ENCODE peak calls at places on chromosome 17, in eight cellular contexts. N, S, D, M, Y, H, B and P are unnamed samples.

GRCh38 chr17:792277-792676 is 10.1 kb downstream of the MRM3 start:
- DNase-seq in N (no peak), Y (no peak), B (peak; percentile 51), D (peak; percentile 13), M (no peak), H (no peak), S (no peak), P (no peak)

GRCh38 chr17:6683081-6683684 is 30.0 kb downstream of the SLC13A5 start:
- DNase-seq in M (no peak), B (no peak), D (no peak), N (no peak), S (no peak), Y (no peak), H (no peak), P (no peak)

GRCh38 chr17:75756451-75757085 is 8.4 kb downstream of the GALK1 start:
- DNase-seq in N (no peak), D (no peak), S (no peak), H (no peak), B (no peak), Y (no peak), M (no peak), P (no peak)

GRCh38 chr17:17511971-17512858 is 16.0 kb upstream of the RASD1 start:
- DNase-seq in S (no peak), B (peak; percentile 39), M (no peak), D (peak; percentile 97), Y (peak; percentile 89), H (peak; percentile 66), N (peak; percentile 93), P (peak; percentile 75)

GRCh38 chr17:77180503-77181330 is 39.9 kb downstream of the SEC14L1 start:
- DNase-seq in Y (no peak), M (no peak), D (no peak), N (no peak), S (no peak), B (no peak), H (no peak), P (no peak)

GRCh38 chr17:71769850-71770249 is 351.0 kb upstream of the SOX9 start:
- DNase-seq in H (no peak), N (no peak), D (no peak), Y (no peak), M (no peak), S (no peak), B (no peak), P (no peak)

GRCh38 chr17:62869885-62870580 is 61.9 kb upstream of the MARCHF10 start:
- DNase-seq in Y (peak; percentile 76), M (no peak), N (peak; percentile 28), D (peak; percentile 70), S (no peak), H (peak; percentile 67), B (peak; percentile 36), P (peak; percentile 85)

GRCh38 chr17:60167095-60167741 is 17.4 kb downstream of the CA4 start:
- DNase-seq in S (no peak), M (no peak), Y (no peak), B (no peak), H (no peak), D (no peak), N (no peak), P (no peak)

GRCh38 chr17:13353590-13353989 is 248.1 kb downstream of the HS3ST3A1 start:
- DNase-seq in H (peak; percentile 17), S (no peak), N (no peak), Y (peak; percentile 89), M (no peak), D (peak; percentile 81), B (no peak), P (no peak)

GRCh38 chr17:1724869-1725641 is 551 bp downstream of the WDR81 start:
- DNase-seq in Y (no peak), M (no peak), B (no peak), H (no peak), D (peak; percentile 10), S (peak; percentile 81), N (no peak), P (no peak)

GRCh38 chr17:69597898-69598692 is 183.6 kb downstream of the MAP2K6 start:
- DNase-seq in M (no peak), N (no peak), H (no peak), S (no peak), B (peak; percentile 30), D (peak; percentile 77), Y (peak; percentile 63), P (no peak)

GRCh38 chr17:64245218-64246145 is 17.6 kb downstream of the TEX2 start:
- DNase-seq in H (peak; percentile 33), D (peak; percentile 61), N (no peak), M (no peak), Y (no peak), S (no peak), B (no peak), P (no peak)

GRCh38 chr17:75041656-75042280 is 5.0 kb downstream of the ATP5PD start:
- DNase-seq in D (no peak), S (no peak), B (no peak), N (no peak), M (no peak), H (no peak), Y (no peak), P (no peak)

GRCh38 chr17:75826561-75827290 is 17.5 kb downstream of the UNC13D start:
- DNase-seq in S (no peak), Y (no peak), B (no peak), M (no peak), D (no peak), N (no peak), H (no peak), P (no peak)

GRCh38 chr17:34252138-34252889 is 2.8 kb upstream of the CCL2 start:
- DNase-seq in M (peak; percentile 86), H (no peak), N (peak; percentile 87), S (peak; percentile 91), B (peak; percentile 84), Y (peak; percentile 94), D (peak; percentile 95), P (peak; percentile 84)

GRCh38 chr17:78442648-78443128 is 64.2 kb downstream of the PGS1 start:
- DNase-seq in N (no peak), S (peak; percentile 90), M (peak; percentile 31), D (no peak), Y (peak; percentile 54), H (no peak), B (no peak), P (no peak)

DNA sequence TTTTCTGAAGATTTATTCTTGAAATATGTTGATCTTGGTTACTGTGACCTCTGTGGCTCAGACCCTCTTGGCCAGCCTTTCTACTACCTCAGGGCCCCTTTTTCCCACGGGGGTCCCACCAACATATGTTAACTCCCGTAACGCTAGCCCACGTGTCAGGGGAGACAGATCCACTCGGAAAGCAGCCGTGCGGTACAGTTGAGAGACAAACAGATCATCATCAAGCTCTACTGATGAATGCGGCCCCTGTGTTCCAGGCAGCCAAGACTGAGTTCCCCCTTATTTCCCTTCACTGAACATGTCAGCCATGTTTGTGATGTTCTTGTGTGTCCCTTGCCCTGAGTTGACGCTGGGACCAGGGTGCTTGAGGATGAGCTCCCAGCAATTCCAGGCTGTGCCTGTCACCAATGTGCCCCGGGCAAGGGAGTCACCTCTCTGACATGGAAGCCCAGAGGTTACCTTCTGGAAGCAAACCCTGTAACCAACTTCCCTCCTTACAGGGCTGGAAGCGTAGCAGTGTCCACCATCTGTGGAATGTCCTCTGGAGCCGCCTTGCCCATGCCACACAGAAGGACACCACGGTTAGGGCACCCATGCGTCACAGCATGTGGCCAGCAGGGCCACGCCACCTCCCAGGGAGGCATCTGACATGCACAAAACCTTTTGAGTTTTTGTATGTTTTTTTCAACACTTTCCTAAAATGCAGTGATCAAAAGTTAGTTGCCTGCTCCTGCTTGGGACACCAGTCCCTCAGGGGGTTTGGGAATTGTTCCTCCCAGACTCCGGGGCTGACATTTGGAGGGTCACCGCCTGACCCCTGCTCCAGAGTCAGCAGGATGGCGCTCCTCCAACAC is 193.7 kb upstream of the CHMP6 start:
- DNase-seq in H (no peak), Y (no peak), D (no peak), S (peak; percentile 34), M (no peak), N (no peak), B (no peak), P (no peak)
- TF ChIP-seq CTCF in H (no peak), Y (no peak), D (no peak), S (no peak), M (no peak), N (no peak), B (no peak), P (no peak)

DNA sequence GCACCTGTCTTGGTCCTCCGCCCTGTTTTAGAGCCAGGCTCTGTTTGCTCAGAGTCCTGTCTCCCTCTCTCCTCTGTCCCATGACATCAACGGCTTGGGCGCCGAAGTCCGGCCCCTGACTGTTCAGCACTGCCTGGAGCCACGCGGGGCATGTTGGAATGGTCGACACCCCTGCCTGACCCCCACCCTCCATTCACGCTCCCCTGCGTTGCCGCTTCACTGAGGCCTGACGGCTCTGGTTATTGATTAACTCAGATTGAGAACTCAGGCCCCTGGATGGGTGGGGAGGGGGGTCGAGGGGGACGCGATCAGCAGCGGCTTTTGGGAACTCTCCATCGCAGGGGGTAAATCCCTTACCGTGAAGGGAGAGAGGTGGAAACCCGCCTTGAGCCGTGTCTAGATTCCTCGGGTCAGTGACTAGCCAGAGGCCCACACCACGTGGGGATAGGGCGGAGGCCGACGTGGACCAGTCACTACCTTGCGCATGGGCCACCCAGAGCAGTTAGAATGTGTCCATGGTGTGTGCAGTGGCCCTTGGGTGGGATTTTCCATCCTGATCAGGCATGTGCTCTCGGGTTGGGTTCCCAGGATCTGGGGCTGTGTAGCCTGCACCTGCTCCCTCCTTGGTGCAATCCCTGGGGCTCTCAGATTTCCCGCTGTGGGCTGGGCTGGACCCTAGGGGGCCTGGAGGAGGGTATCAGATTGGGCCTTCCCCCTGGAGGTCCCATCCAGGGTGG is 1.0 kb downstream of the SMTNL2 start:
- DNase-seq in S (peak; percentile 53), B (no peak), M (no peak), N (no peak), H (no peak), D (no peak), Y (no peak), P (no peak)
- H3K4me3 ChIP-seq in S (peak overlapping the region; percentile 56), B (peak overlapping the region; percentile 49), M (no peak overlapping the region), N (no peak overlapping the region), H (no peak overlapping the region), D (no peak overlapping the region), Y (no peak overlapping the region), P (no peak overlapping the region)

GRCh38 chr17:21131090-21131616 is 4.4 kb downstream of the DHRS7B start:
- DNase-seq in B (no peak), N (no peak), H (no peak), S (no peak), M (no peak), D (no peak), Y (peak; percentile 5), P (no peak)

GRCh38 chr17:21132428-21132827 is 5.7 kb downstream of the DHRS7B start:
- DNase-seq in N (no peak), D (no peak), B (no peak), S (no peak), Y (peak; percentile 12), H (no peak), M (no peak), P (no peak)

GRCh38 chr17:21127508-21128077 is 829 bp downstream of the DHRS7B start:
- DNase-seq in S (no peak), M (no peak), D (no peak), N (no peak), Y (peak; percentile 35), H (no peak), B (no peak), P (no peak)

GRCh38 chr17:21126645-21127507 is at the start of gene DHRS7B:
- DNase-seq in B (peak; percentile 97), M (peak; percentile 84), D (peak; percentile 87), N (peak; percentile 87), Y (peak; percentile 85), S (peak; percentile 98), H (peak; percentile 81), P (peak; percentile 26)

GRCh38 chr17:21129023-21129681 is 2.4 kb downstream of the DHRS7B start:
- DNase-seq in S (no peak), B (peak; percentile 67), N (peak; percentile 19), M (no peak), H (peak; percentile 39), Y (peak; percentile 81), D (peak; percentile 34), P (peak; percentile 28)
- TF ChIP-seq CTCF in S (peak; percentile 57), B (peak; percentile 74), N (peak; percentile 43), M (peak; percentile 39), H (peak; percentile 57), Y (peak; percentile 80), D (peak; percentile 58), P (peak; percentile 47)

GRCh38 chr17:48036693-48037035 is 933 bp downstream of the COPZ2 start:
- DNase-seq in D (no peak), N (no peak), S (no peak), M (no peak), B (no peak), Y (no peak), H (no peak), P (no peak)
- H3K4me3 ChIP-seq in D (peak overlapping the region; percentile 59), N (peak overlapping the region; percentile 56), S (peak overlapping the region; percentile 74), M (peak overlapping the region; percentile 74), B (peak overlapping the region; percentile 63), Y (peak overlapping the region; percentile 78), H (peak overlapping the region; percentile 46), P (peak overlapping the region; percentile 76)